ENCODE peak calls at places on chromosomes 2 and 18, in ten cellular contexts. One of them, this sample, is unnamed.

GRCh38 chr18:13435596-13436333 is 217.2 kb downstream of the LDLRAD4 start:
- DNase-seq in right lobe of liver: no peak
- DNase-seq in heart left ventricle: no peak
- DNase-seq in cardiac muscle cell: peak; percentile 38
- DNase-seq in effector memory CD4-positive, alpha-beta T cell: no peak
- DNase-seq in CD8-positive, alpha-beta T cell: no peak
- DNase-seq in psoas muscle: peak; percentile 41
- DNase-seq in heart right ventricle: no peak
- DNase-seq in hepatocyte: no peak
- DNase-seq in tibial artery: peak; percentile 81
- DNase-seq in this sample: no peak

GRCh38 chr18:31506024-31506742 is 8.2 kb downstream of the DSG2 start:
- DNase-seq in right lobe of liver: no peak
- DNase-seq in heart right ventricle: no peak
- DNase-seq in hepatocyte: no peak
- DNase-seq in tibial artery: no peak
- DNase-seq in psoas muscle: no peak
- DNase-seq in heart left ventricle: no peak
- DNase-seq in effector memory CD4-positive, alpha-beta T cell: no peak
- DNase-seq in cardiac muscle cell: peak; percentile 55
- DNase-seq in CD8-positive, alpha-beta T cell: no peak
- DNase-seq in this sample: no peak

GRCh38 chr2:119704670-119705120 is 25.7 kb downstream of the TMEM177 start:
- DNase-seq in right lobe of liver: no peak
- DNase-seq in hepatocyte: no peak
- DNase-seq in heart left ventricle: no peak
- DNase-seq in CD8-positive, alpha-beta T cell: no peak
- DNase-seq in cardiac muscle cell: peak; percentile 44
- DNase-seq in heart right ventricle: no peak
- DNase-seq in tibial artery: no peak
- DNase-seq in psoas muscle: no peak
- DNase-seq in effector memory CD4-positive, alpha-beta T cell: peak; percentile 24
- DNase-seq in this sample: no peak

GRCh38 chr2:53629527-53629926 is 138.1 kb upstream of the CHAC2 start:
- DNase-seq in hepatocyte: no peak
- DNase-seq in effector memory CD4-positive, alpha-beta T cell: no peak
- DNase-seq in heart left ventricle: no peak
- DNase-seq in tibial artery: no peak
- DNase-seq in heart right ventricle: no peak
- DNase-seq in CD8-positive, alpha-beta T cell: no peak
- DNase-seq in psoas muscle: no peak
- DNase-seq in cardiac muscle cell: no peak
- DNase-seq in right lobe of liver: no peak
- DNase-seq in this sample: no peak

GRCh38 chr2:204665244-204665643 is 120.0 kb downstream of the PARD3B start:
- DNase-seq in hepatocyte: no peak
- DNase-seq in right lobe of liver: no peak
- DNase-seq in tibial artery: no peak
- DNase-seq in heart right ventricle: no peak
- DNase-seq in heart left ventricle: no peak
- DNase-seq in effector memory CD4-positive, alpha-beta T cell: no peak
- DNase-seq in CD8-positive, alpha-beta T cell: no peak
- DNase-seq in psoas muscle: no peak
- DNase-seq in cardiac muscle cell: peak; percentile 55
- DNase-seq in this sample: no peak

GRCh38 chr2:206776432-206776831 is 11.0 kb downstream of the FASTKD2 start:
- DNase-seq in effector memory CD4-positive, alpha-beta T cell: no peak
- DNase-seq in right lobe of liver: no peak
- DNase-seq in hepatocyte: no peak
- DNase-seq in psoas muscle: no peak
- DNase-seq in heart right ventricle: no peak
- DNase-seq in heart left ventricle: no peak
- DNase-seq in CD8-positive, alpha-beta T cell: no peak
- DNase-seq in tibial artery: no peak
- DNase-seq in cardiac muscle cell: no peak
- DNase-seq in this sample: no peak

GRCh38 chr2:118490323-118490722 is 357.1 kb downstream of the EN1 start:
- DNase-seq in heart right ventricle: no peak
- DNase-seq in hepatocyte: no peak
- DNase-seq in right lobe of liver: no peak
- DNase-seq in CD8-positive, alpha-beta T cell: no peak
- DNase-seq in effector memory CD4-positive, alpha-beta T cell: no peak
- DNase-seq in heart left ventricle: no peak
- DNase-seq in cardiac muscle cell: no peak
- DNase-seq in psoas muscle: no peak
- DNase-seq in tibial artery: no peak
- DNase-seq in this sample: no peak

GRCh38 chr2:44932564-44933392 is 8.7 kb upstream of the SIX3 start:
- DNase-seq in hepatocyte: no peak
- DNase-seq in tibial artery: peak; percentile 49
- DNase-seq in heart left ventricle: no peak
- DNase-seq in CD8-positive, alpha-beta T cell: no peak
- DNase-seq in right lobe of liver: no peak
- DNase-seq in heart right ventricle: no peak
- DNase-seq in cardiac muscle cell: no peak
- DNase-seq in effector memory CD4-positive, alpha-beta T cell: no peak
- DNase-seq in psoas muscle: no peak
- DNase-seq in this sample: no peak

GRCh38 chr2:64376926-64377325 is 77.0 kb upstream of the LGALSL start:
- DNase-seq in effector memory CD4-positive, alpha-beta T cell: no peak
- DNase-seq in right lobe of liver: no peak
- DNase-seq in heart left ventricle: no peak
- DNase-seq in cardiac muscle cell: no peak
- DNase-seq in CD8-positive, alpha-beta T cell: no peak
- DNase-seq in psoas muscle: no peak
- DNase-seq in tibial artery: no peak
- DNase-seq in hepatocyte: peak; percentile 41
- DNase-seq in heart right ventricle: no peak
- DNase-seq in this sample: no peak

GRCh38 chr2:62596061-62596658 is 90.2 kb upstream of the TMEM17 start:
- DNase-seq in hepatocyte: no peak
- DNase-seq in tibial artery: no peak
- DNase-seq in right lobe of liver: no peak
- DNase-seq in heart right ventricle: no peak
- DNase-seq in CD8-positive, alpha-beta T cell: no peak
- DNase-seq in heart left ventricle: no peak
- DNase-seq in effector memory CD4-positive, alpha-beta T cell: no peak
- DNase-seq in psoas muscle: no peak
- DNase-seq in cardiac muscle cell: no peak
- DNase-seq in this sample: no peak

DNA sequence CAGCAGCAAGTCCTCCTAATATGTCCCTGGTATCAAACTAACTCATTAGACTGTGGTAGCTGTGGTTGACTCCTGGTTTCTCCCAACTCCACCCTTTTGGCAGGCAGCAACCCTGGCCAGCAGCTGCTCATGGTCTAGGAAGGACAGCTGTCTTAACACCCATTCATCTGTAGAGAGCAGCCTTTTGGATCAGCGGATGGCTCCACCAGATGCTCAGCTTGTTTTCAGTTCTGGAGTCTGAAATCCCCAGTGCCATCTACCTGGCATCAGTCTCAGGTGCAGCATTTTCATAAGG is 100.5 kb downstream of the SPOPL start:
- DNase-seq in heart left ventricle: no peak
- DNase-seq in CD8-positive, alpha-beta T cell: no peak
- DNase-seq in effector memory CD4-positive, alpha-beta T cell: no peak
- DNase-seq in heart right ventricle: no peak
- DNase-seq in right lobe of liver: no peak
- DNase-seq in hepatocyte: no peak
- DNase-seq in cardiac muscle cell: no peak
- DNase-seq in psoas muscle: no peak
- DNase-seq in tibial artery: no peak
- DNase-seq in this sample: no peak
- H3K27ac ChIP-seq in heart left ventricle: no peak overlapping the region
- H3K27ac ChIP-seq in CD8-positive, alpha-beta T cell: no peak overlapping the region
- H3K27ac ChIP-seq in effector memory CD4-positive, alpha-beta T cell: no peak overlapping the region
- H3K27ac ChIP-seq in heart right ventricle: no peak overlapping the region
- H3K27ac ChIP-seq in right lobe of liver: no peak overlapping the region
- H3K27ac ChIP-seq in hepatocyte: no peak overlapping the region
- H3K27ac ChIP-seq in cardiac muscle cell: no peak overlapping the region
- H3K27ac ChIP-seq in psoas muscle: no peak overlapping the region
- H3K27ac ChIP-seq in tibial artery: no peak overlapping the region
- H3K27ac ChIP-seq in this sample: no peak overlapping the region

GRCh38 chr2:12903272-12903671 is 186.5 kb downstream of the TRIB2 start:
- DNase-seq in hepatocyte: no peak
- DNase-seq in effector memory CD4-positive, alpha-beta T cell: no peak
- DNase-seq in right lobe of liver: no peak
- DNase-seq in CD8-positive, alpha-beta T cell: no peak
- DNase-seq in heart right ventricle: no peak
- DNase-seq in tibial artery: no peak
- DNase-seq in heart left ventricle: no peak
- DNase-seq in cardiac muscle cell: no peak
- DNase-seq in psoas muscle: no peak
- DNase-seq in this sample: no peak
- H3K4me1 ChIP-seq in hepatocyte: no peaks in the 10 kb centered on the region
- H3K4me1 ChIP-seq in effector memory CD4-positive, alpha-beta T cell: no peaks in the 10 kb centered on the region
- H3K4me1 ChIP-seq in right lobe of liver: no peaks in the 10 kb centered on the region
- H3K4me1 ChIP-seq in CD8-positive, alpha-beta T cell: no peaks in the 10 kb centered on the region
- H3K4me1 ChIP-seq in heart right ventricle: no peaks in the 10 kb centered on the region
- H3K4me1 ChIP-seq in tibial artery: no peaks in the 10 kb centered on the region
- H3K4me1 ChIP-seq in heart left ventricle: peaks cover 8% of the 10 kb centered on the region
- H3K4me1 ChIP-seq in cardiac muscle cell: peaks cover 6% of the 10 kb centered on the region
- H3K4me1 ChIP-seq in psoas muscle: no peaks in the 10 kb centered on the region
- H3K4me1 ChIP-seq in this sample: no peaks in the 10 kb centered on the region

DNA sequence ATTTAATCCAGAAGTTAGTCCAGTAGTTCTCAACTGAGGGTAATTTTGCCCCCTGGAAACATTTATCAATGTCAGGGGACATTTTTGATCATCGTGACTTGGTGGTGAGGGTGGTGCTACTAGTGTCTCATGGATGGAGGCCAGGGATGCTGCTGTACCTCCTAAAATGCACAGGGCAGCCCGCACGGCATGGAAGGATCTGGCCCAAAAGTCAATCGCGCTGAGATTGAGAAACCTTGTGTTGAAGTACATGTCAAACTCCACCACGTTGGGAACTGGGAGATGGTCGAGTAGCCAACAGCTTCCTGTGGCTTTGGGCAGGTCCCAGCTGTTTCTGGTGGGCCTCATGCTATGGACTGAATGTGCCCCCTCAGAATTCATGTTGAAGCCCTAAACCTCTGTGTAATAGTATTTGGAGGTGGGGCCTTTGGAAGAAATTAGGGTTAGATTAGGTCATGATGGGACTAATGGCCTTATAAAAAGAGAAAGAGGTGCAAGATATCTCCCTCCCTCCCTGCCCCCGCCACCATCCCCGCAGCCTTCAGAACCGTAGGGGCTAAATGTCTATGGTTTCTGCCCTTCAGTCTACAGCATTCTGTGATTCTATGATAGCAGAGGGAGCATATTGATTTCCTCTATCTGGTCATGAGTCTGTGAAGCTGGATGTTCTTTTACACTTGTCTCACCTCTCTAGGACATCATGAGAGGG is 259.7 kb downstream of the MYCN start:
- DNase-seq in heart left ventricle: no peak
- DNase-seq in CD8-positive, alpha-beta T cell: no peak
- DNase-seq in cardiac muscle cell: no peak
- DNase-seq in effector memory CD4-positive, alpha-beta T cell: no peak
- DNase-seq in right lobe of liver: no peak
- DNase-seq in heart right ventricle: no peak
- DNase-seq in hepatocyte: no peak
- DNase-seq in psoas muscle: no peak
- DNase-seq in tibial artery: no peak
- DNase-seq in this sample: no peak
- H3K27me3 ChIP-seq in heart left ventricle: no peaks in the 10 kb centered on the region
- H3K27me3 ChIP-seq in CD8-positive, alpha-beta T cell: no peaks in the 10 kb centered on the region
- H3K27me3 ChIP-seq in cardiac muscle cell: no peaks in the 10 kb centered on the region
- H3K27me3 ChIP-seq in effector memory CD4-positive, alpha-beta T cell: no peaks in the 10 kb centered on the region
- H3K27me3 ChIP-seq in right lobe of liver: no peaks in the 10 kb centered on the region
- H3K27me3 ChIP-seq in heart right ventricle: no peaks in the 10 kb centered on the region
- H3K27me3 ChIP-seq in hepatocyte: no peaks in the 10 kb centered on the region
- H3K27me3 ChIP-seq in psoas muscle: no peaks in the 10 kb centered on the region
- H3K27me3 ChIP-seq in tibial artery: no peaks in the 10 kb centered on the region
- H3K27me3 ChIP-seq in this sample: no peaks in the 10 kb centered on the region

GRCh38 chr18:9649164-9649540 is 34.8 kb upstream of the PPP4R1 start:
- DNase-seq in tibial artery: no peak
- DNase-seq in right lobe of liver: no peak
- DNase-seq in cardiac muscle cell: no peak
- DNase-seq in heart right ventricle: no peak
- DNase-seq in psoas muscle: no peak
- DNase-seq in heart left ventricle: no peak
- DNase-seq in CD8-positive, alpha-beta T cell: no peak
- DNase-seq in hepatocyte: no peak
- DNase-seq in effector memory CD4-positive, alpha-beta T cell: no peak
- DNase-seq in this sample: no peak

GRCh38 chr18:9643549-9643948 is 29.2 kb upstream of the PPP4R1 start:
- DNase-seq in psoas muscle: no peak
- DNase-seq in tibial artery: no peak
- DNase-seq in cardiac muscle cell: peak; percentile 98
- DNase-seq in heart right ventricle: no peak
- DNase-seq in right lobe of liver: no peak
- DNase-seq in CD8-positive, alpha-beta T cell: no peak
- DNase-seq in hepatocyte: peak; percentile 85
- DNase-seq in effector memory CD4-positive, alpha-beta T cell: no peak
- DNase-seq in heart left ventricle: no peak
- DNase-seq in this sample: peak; percentile 5

GRCh38 chr18:9647496-9648323 is 33.4 kb upstream of the PPP4R1 start:
- DNase-seq in heart left ventricle: no peak
- DNase-seq in tibial artery: no peak
- DNase-seq in psoas muscle: no peak
- DNase-seq in effector memory CD4-positive, alpha-beta T cell: no peak
- DNase-seq in right lobe of liver: no peak
- DNase-seq in hepatocyte: no peak
- DNase-seq in cardiac muscle cell: peak; percentile 27
- DNase-seq in heart right ventricle: no peak
- DNase-seq in CD8-positive, alpha-beta T cell: no peak
- DNase-seq in this sample: no peak

GRCh38 chr18:9653390-9653789 is 39.0 kb upstream of the PPP4R1 start:
- DNase-seq in CD8-positive, alpha-beta T cell: no peak
- DNase-seq in tibial artery: peak; percentile 93
- DNase-seq in heart right ventricle: peak; percentile 45
- DNase-seq in psoas muscle: no peak
- DNase-seq in right lobe of liver: peak; percentile 78
- DNase-seq in heart left ventricle: no peak
- DNase-seq in hepatocyte: no peak
- DNase-seq in effector memory CD4-positive, alpha-beta T cell: no peak
- DNase-seq in cardiac muscle cell: peak; percentile 30
- DNase-seq in this sample: peak; percentile 14

DNA sequence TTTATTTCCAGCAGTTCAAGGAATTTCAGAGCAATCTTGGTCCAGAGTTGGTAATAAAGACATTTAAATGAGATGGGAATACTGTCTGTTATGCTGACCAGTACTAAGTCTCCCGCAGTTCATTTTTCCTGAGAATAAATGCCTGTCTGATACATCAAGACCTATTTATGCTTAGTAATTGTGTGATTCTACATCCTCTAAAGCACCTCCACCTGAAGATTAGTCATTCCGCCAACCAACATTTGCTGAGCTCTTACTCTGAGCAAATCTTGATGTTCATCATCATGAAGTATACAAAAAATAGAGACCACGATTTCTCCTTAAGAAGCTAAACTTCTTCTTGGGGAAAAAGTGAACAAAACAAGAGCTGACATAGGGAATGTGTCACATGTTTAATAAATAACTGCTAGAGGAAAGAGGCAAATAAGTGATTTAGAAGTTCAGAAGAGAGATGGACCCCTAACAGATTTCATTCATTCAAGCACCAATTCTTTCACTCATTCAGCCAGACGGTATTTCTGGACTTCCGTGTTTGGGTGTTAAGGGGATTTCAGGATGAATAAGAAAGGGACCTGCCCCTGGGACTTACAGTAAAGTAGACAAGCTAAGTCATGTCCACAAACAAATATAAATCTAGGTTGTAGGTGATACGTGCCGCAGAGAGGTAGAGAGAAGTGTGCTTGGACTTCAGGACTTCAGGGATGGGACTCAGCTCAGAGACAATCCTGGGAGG is 34.2 kb upstream of the PPP4R1 start:
- DNase-seq in heart right ventricle: no peak
- DNase-seq in right lobe of liver: no peak
- DNase-seq in tibial artery: no peak
- DNase-seq in hepatocyte: no peak
- DNase-seq in cardiac muscle cell: no peak
- DNase-seq in heart left ventricle: no peak
- DNase-seq in effector memory CD4-positive, alpha-beta T cell: no peak
- DNase-seq in psoas muscle: no peak
- DNase-seq in CD8-positive, alpha-beta T cell: no peak
- DNase-seq in this sample: no peak
- H3K27ac ChIP-seq in heart right ventricle: no peak overlapping the region
- H3K27ac ChIP-seq in right lobe of liver: no peak overlapping the region
- H3K27ac ChIP-seq in tibial artery: no peak overlapping the region
- H3K27ac ChIP-seq in hepatocyte: no peak overlapping the region
- H3K27ac ChIP-seq in cardiac muscle cell: no peak overlapping the region
- H3K27ac ChIP-seq in heart left ventricle: no peak overlapping the region
- H3K27ac ChIP-seq in effector memory CD4-positive, alpha-beta T cell: no peak overlapping the region
- H3K27ac ChIP-seq in psoas muscle: no peak overlapping the region
- H3K27ac ChIP-seq in CD8-positive, alpha-beta T cell: no peak overlapping the region
- H3K27ac ChIP-seq in this sample: no peak overlapping the region